ENCODE peak calls at places on chromosomes 4 and X, in six cellular contexts. One of them, this sample, is unnamed.

GRCh38 chr4:153161599-153161971 is 42.7 kb upstream of the TRIM2 start:
- DNase-seq in breast epithelium: no peak
- DNase-seq in stomach: no peak
- DNase-seq in HepG2: no peak
- DNase-seq in sigmoid colon: no peak
- DNase-seq in suprapubic skin: no peak
- DNase-seq in this sample: no peak

GRCh38 chr4:157806176-157806575 is 366.6 kb downstream of the GASK1B start:
- DNase-seq in stomach: no peak
- DNase-seq in sigmoid colon: no peak
- DNase-seq in breast epithelium: no peak
- DNase-seq in suprapubic skin: no peak
- DNase-seq in HepG2: no peak
- DNase-seq in this sample: no peak

GRCh38 chrX:2967012-2967411 is 37.9 kb upstream of the ARSD start:
- DNase-seq in HepG2: no peak
- DNase-seq in suprapubic skin: no peak
- DNase-seq in stomach: no peak
- DNase-seq in sigmoid colon: no peak
- DNase-seq in breast epithelium: no peak
- DNase-seq in this sample: no peak

GRCh38 chr4:143352052-143352451 is 15.4 kb downstream of the GAB1 start:
- DNase-seq in suprapubic skin: no peak
- DNase-seq in sigmoid colon: no peak
- DNase-seq in breast epithelium: no peak
- DNase-seq in stomach: no peak
- DNase-seq in HepG2: no peak
- DNase-seq in this sample: no peak

GRCh38 chrX:153911798-153912197 is 7.3 kb downstream of the AVPR2 start:
- DNase-seq in breast epithelium: no peak
- DNase-seq in suprapubic skin: no peak
- DNase-seq in sigmoid colon: no peak
- DNase-seq in stomach: no peak
- DNase-seq in HepG2: no peak
- DNase-seq in this sample: no peak

GRCh38 chr4:172202480-172203076 is 389.4 kb downstream of the GALNTL6 start:
- DNase-seq in stomach: no peak
- DNase-seq in sigmoid colon: no peak
- DNase-seq in HepG2: peak; percentile 10
- DNase-seq in suprapubic skin: no peak
- DNase-seq in breast epithelium: no peak
- DNase-seq in this sample: peak; percentile 28

GRCh38 chr4:101960431-101960830 is 169.9 kb downstream of the BANK1 start:
- DNase-seq in HepG2: no peak
- DNase-seq in breast epithelium: no peak
- DNase-seq in sigmoid colon: no peak
- DNase-seq in stomach: no peak
- DNase-seq in suprapubic skin: no peak
- DNase-seq in this sample: no peak

GRCh38 chr4:15525080-15525479 is 55.4 kb downstream of the CC2D2A start:
- DNase-seq in stomach: no peak
- DNase-seq in suprapubic skin: no peak
- DNase-seq in breast epithelium: no peak
- DNase-seq in sigmoid colon: no peak
- DNase-seq in HepG2: no peak
- DNase-seq in this sample: no peak

GRCh38 chr4:87120411-87121162 is 99.8 kb downstream of the KLHL8 start:
- DNase-seq in sigmoid colon: peak; percentile 88
- DNase-seq in HepG2: peak; percentile 47
- DNase-seq in stomach: no peak
- DNase-seq in suprapubic skin: no peak
- DNase-seq in breast epithelium: peak; percentile 85
- DNase-seq in this sample: no peak

GRCh38 chr4:71009796-71010588 is 16.5 kb downstream of the DCK start:
- DNase-seq in suprapubic skin: no peak
- DNase-seq in stomach: no peak
- DNase-seq in sigmoid colon: no peak
- DNase-seq in breast epithelium: no peak
- DNase-seq in HepG2: peak; percentile 50
- DNase-seq in this sample: no peak

GRCh38 chr4:187370918-187371317 is 624.7 kb upstream of the ZFP42 start:
- DNase-seq in stomach: no peak
- DNase-seq in suprapubic skin: no peak
- DNase-seq in breast epithelium: no peak
- DNase-seq in HepG2: no peak
- DNase-seq in sigmoid colon: no peak
- DNase-seq in this sample: no peak

GRCh38 chr4:186132577-186133277 is 28.2 kb downstream of the FAM149A start:
- DNase-seq in stomach: no peak
- DNase-seq in breast epithelium: no peak
- DNase-seq in sigmoid colon: no peak
- DNase-seq in HepG2: no peak
- DNase-seq in suprapubic skin: no peak
- DNase-seq in this sample: no peak

GRCh38 chr4:186128842-186129241 is 24.3 kb downstream of the FAM149A start:
- DNase-seq in stomach: no peak
- DNase-seq in sigmoid colon: no peak
- DNase-seq in HepG2: no peak
- DNase-seq in suprapubic skin: no peak
- DNase-seq in breast epithelium: no peak
- DNase-seq in this sample: no peak

GRCh38 chr4:186134254-186134653 is 29.8 kb downstream of the FAM149A start:
- DNase-seq in HepG2: no peak
- DNase-seq in sigmoid colon: no peak
- DNase-seq in stomach: no peak
- DNase-seq in suprapubic skin: no peak
- DNase-seq in breast epithelium: no peak
- DNase-seq in this sample: no peak

GRCh38 chr4:186137193-186137792 is 32.8 kb downstream of the FAM149A start:
- DNase-seq in sigmoid colon: no peak
- DNase-seq in suprapubic skin: no peak
- DNase-seq in stomach: no peak
- DNase-seq in breast epithelium: no peak
- DNase-seq in HepG2: no peak
- DNase-seq in this sample: no peak

DNA sequence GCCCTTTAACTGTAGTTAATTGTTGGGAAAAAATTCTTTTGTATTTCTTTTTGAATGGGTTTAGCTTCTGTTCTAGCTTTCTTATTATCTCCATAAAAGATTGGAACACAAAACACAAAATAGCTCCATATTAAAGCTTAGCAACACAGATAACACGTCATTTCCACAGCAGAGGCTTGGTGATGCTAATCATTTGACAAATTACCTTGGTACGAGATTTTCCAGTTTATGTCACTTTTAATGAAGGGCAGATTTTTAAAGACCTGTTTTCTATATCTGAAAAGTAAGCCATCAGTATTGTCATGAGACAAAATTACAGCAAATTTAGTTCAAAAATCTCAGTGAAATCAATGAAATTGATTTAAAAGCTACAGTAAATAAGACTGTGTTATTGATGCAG is 27.4 kb downstream of the FAM149A start:
- DNase-seq in suprapubic skin: no peak
- DNase-seq in breast epithelium: no peak
- DNase-seq in HepG2: no peak
- DNase-seq in sigmoid colon: no peak
- DNase-seq in stomach: no peak
- DNase-seq in this sample: no peak
- H3K4me3 ChIP-seq in suprapubic skin: no peak overlapping the region
- H3K4me3 ChIP-seq in breast epithelium: no peak overlapping the region
- H3K4me3 ChIP-seq in HepG2: no peak overlapping the region
- H3K4me3 ChIP-seq in sigmoid colon: no peak overlapping the region
- H3K4me3 ChIP-seq in stomach: no peak overlapping the region
- H3K4me3 ChIP-seq in this sample: no peak overlapping the region

DNA sequence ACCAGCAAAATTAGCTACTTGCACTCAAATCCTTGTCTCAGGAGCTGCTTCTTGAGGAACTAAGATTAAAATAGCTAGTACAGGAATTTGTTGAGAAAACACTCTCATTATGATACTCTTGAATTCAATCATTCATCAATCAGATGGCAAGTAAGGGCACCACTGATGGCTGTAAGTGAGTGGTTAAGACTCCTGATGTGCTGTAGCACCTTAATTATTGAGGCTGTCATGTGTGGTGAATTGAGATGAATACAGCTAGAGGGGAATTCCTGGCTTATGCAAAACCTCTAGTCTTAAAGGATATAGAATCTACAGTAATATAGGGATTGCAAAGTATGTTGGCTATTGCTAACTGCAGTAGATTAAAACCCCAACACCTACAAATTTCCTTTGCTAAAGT is 509.1 kb downstream of the IQCM start:
- DNase-seq in breast epithelium: no peak
- DNase-seq in HepG2: no peak
- DNase-seq in suprapubic skin: no peak
- DNase-seq in sigmoid colon: no peak
- DNase-seq in stomach: no peak
- DNase-seq in this sample: peak; percentile 24
- TF ChIP-seq POLR2AphosphoS5 in breast epithelium: no peak
- TF ChIP-seq POLR2AphosphoS5 in HepG2: no peak
- TF ChIP-seq POLR2AphosphoS5 in suprapubic skin: no peak
- TF ChIP-seq POLR2AphosphoS5 in sigmoid colon: no peak
- TF ChIP-seq POLR2AphosphoS5 in stomach: no peak
- TF ChIP-seq POLR2AphosphoS5 in this sample: no peak

GRCh38 chr4:36187723-36188333 is 56.5 kb downstream of the ARAP2 start:
- DNase-seq in suprapubic skin: no peak
- DNase-seq in HepG2: peak; percentile 1
- DNase-seq in stomach: no peak
- DNase-seq in sigmoid colon: no peak
- DNase-seq in breast epithelium: no peak
- DNase-seq in this sample: no peak

GRCh38 chr4:36192922-36193321 is 51.4 kb downstream of the ARAP2 start:
- DNase-seq in HepG2: no peak
- DNase-seq in sigmoid colon: no peak
- DNase-seq in breast epithelium: no peak
- DNase-seq in stomach: no peak
- DNase-seq in suprapubic skin: no peak
- DNase-seq in this sample: no peak

GRCh38 chr4:36183665-36184393 is 60.5 kb downstream of the ARAP2 start:
- DNase-seq in sigmoid colon: no peak
- DNase-seq in breast epithelium: no peak
- DNase-seq in stomach: no peak
- DNase-seq in HepG2: no peak
- DNase-seq in suprapubic skin: no peak
- DNase-seq in this sample: no peak

GRCh38 chr4:36189511-36190226 is 54.6 kb downstream of the ARAP2 start:
- DNase-seq in breast epithelium: no peak
- DNase-seq in HepG2: no peak
- DNase-seq in suprapubic skin: no peak
- DNase-seq in sigmoid colon: no peak
- DNase-seq in stomach: no peak
- DNase-seq in this sample: no peak
- H3K4me3 ChIP-seq in breast epithelium: no peak overlapping the region
- H3K4me3 ChIP-seq in HepG2: no peak overlapping the region
- H3K4me3 ChIP-seq in suprapubic skin: no peak overlapping the region
- H3K4me3 ChIP-seq in sigmoid colon: no peak overlapping the region
- H3K4me3 ChIP-seq in stomach: no peak overlapping the region
- H3K4me3 ChIP-seq in this sample: no peak overlapping the region

GRCh38 chr4:56821394-56822263 is at the start of gene SPINK2:
- DNase-seq in breast epithelium: no peak
- DNase-seq in suprapubic skin: no peak
- DNase-seq in sigmoid colon: no peak
- DNase-seq in stomach: peak; percentile 51
- DNase-seq in HepG2: no peak
- DNase-seq in this sample: no peak
- TF ChIP-seq POLR2AphosphoS5 in breast epithelium: no peak
- TF ChIP-seq POLR2AphosphoS5 in suprapubic skin: no peak
- TF ChIP-seq POLR2AphosphoS5 in sigmoid colon: no peak
- TF ChIP-seq POLR2AphosphoS5 in stomach: no peak
- TF ChIP-seq POLR2AphosphoS5 in HepG2: no peak
- TF ChIP-seq POLR2AphosphoS5 in this sample: no peak

GRCh38 chrX:65702956-65703355 is 35.5 kb downstream of the MSN start:
- DNase-seq in sigmoid colon: no peak
- DNase-seq in stomach: no peak
- DNase-seq in HepG2: no peak
- DNase-seq in breast epithelium: no peak
- DNase-seq in suprapubic skin: no peak
- DNase-seq in this sample: no peak

GRCh38 chrX:65696613-65697012 is 29.2 kb downstream of the MSN start:
- DNase-seq in breast epithelium: no peak
- DNase-seq in suprapubic skin: no peak
- DNase-seq in stomach: no peak
- DNase-seq in sigmoid colon: no peak
- DNase-seq in HepG2: no peak
- DNase-seq in this sample: no peak

GRCh38 chrX:65695849-65696248 is 28.4 kb downstream of the MSN start:
- DNase-seq in breast epithelium: no peak
- DNase-seq in stomach: no peak
- DNase-seq in suprapubic skin: no peak
- DNase-seq in sigmoid colon: no peak
- DNase-seq in HepG2: no peak
- DNase-seq in this sample: no peak

GRCh38 chrX:65697173-65697572 is 29.7 kb downstream of the MSN start:
- DNase-seq in breast epithelium: no peak
- DNase-seq in sigmoid colon: no peak
- DNase-seq in stomach: no peak
- DNase-seq in suprapubic skin: no peak
- DNase-seq in HepG2: no peak
- DNase-seq in this sample: no peak

GRCh38 chrX:65697915-65698796 is 30.7 kb downstream of the MSN start:
- DNase-seq in breast epithelium: no peak
- DNase-seq in HepG2: no peak
- DNase-seq in suprapubic skin: no peak
- DNase-seq in stomach: peak; percentile 37
- DNase-seq in sigmoid colon: no peak
- DNase-seq in this sample: peak; percentile 34
- H3K4me3 ChIP-seq in breast epithelium: no peak overlapping the region
- H3K4me3 ChIP-seq in HepG2: no peak overlapping the region
- H3K4me3 ChIP-seq in suprapubic skin: no peak overlapping the region
- H3K4me3 ChIP-seq in stomach: no peak overlapping the region
- H3K4me3 ChIP-seq in sigmoid colon: no peak overlapping the region
- H3K4me3 ChIP-seq in this sample: peak overlapping the region; percentile 55

This sample was measured in SK-N-MC.